ENCODE peak calls at places on chromosomes 7 and 10, in four cellular contexts. N is activated CD4-positive, alpha-beta T cell treated with anti-CD3 and anti-CD28 coated beads, Interleukin-2, amount 50 U/mL, for 24 hours; V is stimulated activated CD4-positive, alpha-beta T cell treated with anti-CD3 and anti-CD28 coated beads, TNF-alpha, amount 100 ng/mL, for 4 hours; Y is HFF-Myc. D is an unnamed sample.

GRCh38 chr7:28037220-28038010 is 143.2 kb downstream of the JAZF1 start:
- DNase-seq in V (no peak), N (no peak), Y (peak; percentile 92), D (peak; percentile 96)

GRCh38 chr7:156989766-156990535 is 20.5 kb downstream of the MNX1 start:
- DNase-seq in N (no peak), Y (no peak), V (no peak), D (no peak)

GRCh38 chr7:105187302-105188169 is 173.5 kb downstream of the KMT2E start:
- DNase-seq in Y (no peak), N (no peak), V (no peak), D (no peak)

GRCh38 chr7:22723642-22724041 is 3.4 kb upstream of the IL6 start:
- DNase-seq in V (no peak), Y (no peak), N (no peak), D (no peak)

GRCh38 chr10:55287346-55287745 is 486.3 kb upstream of the PCDH15 start:
- DNase-seq in N (no peak), V (no peak), Y (no peak), D (no peak)

GRCh38 chr7:41777894-41778596 is 75.2 kb upstream of the INHBA start:
- DNase-seq in V (no peak), Y (no peak), N (no peak), D (no peak)

GRCh38 chr7:39623312-39624201 is at the start of gene RALA:
- DNase-seq in V (peak; percentile 83), Y (peak; percentile 68), N (peak; percentile 79), D (peak; percentile 97)

GRCh38 chr7:114923403-114923713 is 1.5 kb downstream of the MDFIC start:
- DNase-seq in Y (no peak), V (no peak), N (no peak), D (no peak)

GRCh38 chr7:31126976-31127375 is 74.9 kb downstream of the ADCYAP1R1 start:
- DNase-seq in V (no peak), N (no peak), Y (peak; percentile 16), D (peak; percentile 20)

GRCh38 chr10:93473804-93474472 is 8.2 kb downstream of the MYOF start:
- DNase-seq in V (no peak), Y (no peak), N (no peak), D (no peak)

GRCh38 chr7:9149499-9150082 is 716.2 kb downstream of the NXPH1 start:
- DNase-seq in V (no peak), N (no peak), Y (no peak), D (peak; percentile 5)

GRCh38 chr7:107948645-107949442 is 54.1 kb downstream of the LAMB1 start:
- DNase-seq in Y (no peak), N (no peak), V (no peak), D (peak; percentile 93)

GRCh38 chr7:16484453-16485158 is 19.1 kb upstream of the SOSTDC1 start:
- DNase-seq in Y (no peak), N (no peak), V (no peak), D (peak; percentile 82)

GRCh38 chr7:929311-929711 is 25.2 kb downstream of the ADAP1 start:
- DNase-seq in V (no peak), N (no peak), Y (no peak), D (no peak)

GRCh38 chr10:132498562-132499366 is 38.8 kb upstream of the INPP5A start:
- DNase-seq in Y (no peak), N (no peak), V (no peak), D (no peak)

GRCh38 chr10:30751678-30752331 is 122.3 kb upstream of the LYZL2 start:
- DNase-seq in V (peak; percentile 38), Y (no peak), N (peak; percentile 61), D (peak; percentile 72)

GRCh38 chr10:76150886-76151288 is 719.5 kb downstream of the LRMDA start:
- DNase-seq in V (no peak), Y (no peak), N (no peak), D (no peak)

GRCh38 chr7:33536398-33536797 is 368.9 kb upstream of the BMPER start:
- DNase-seq in N (no peak), V (no peak), Y (no peak), D (no peak)

GRCh38 chr10:31770307-31770902 is 158.2 kb downstream of the ARHGAP12 start:
- DNase-seq in V (peak; percentile 51), Y (no peak), N (peak; percentile 25), D (no peak)

GRCh38 chr7:1027285-1028043 is 16.9 kb upstream of the GPR146 start:
- DNase-seq in Y (no peak), N (no peak), V (no peak), D (peak; percentile 45)

GRCh38 chr7:151425670-151426075 is 14.3 kb downstream of the CRYGN start:
- DNase-seq in Y (no peak), V (no peak), N (no peak), D (peak; percentile 73)

GRCh38 chr7:30845426-30846135 is 66.1 kb upstream of the AQP1 start:
- DNase-seq in Y (no peak), V (no peak), N (no peak), D (peak; percentile 33)

GRCh38 chr10:102596506-102596971 is 47.7 kb upstream of the TRIM8 start:
- DNase-seq in Y (no peak), N (no peak), V (no peak), D (peak; percentile 51)

GRCh38 chr10:120729508-120729907 is 121.7 kb upstream of the WDR11 start:
- DNase-seq in V (no peak), N (no peak), Y (no peak), D (no peak)

GRCh38 chr7:72077776-72078175 is 334.4 kb downstream of the CALN1 start:
- DNase-seq in Y (no peak), N (no peak), V (no peak), D (no peak)

GRCh38 chr10:104246981-104247380 is 7.7 kb upstream of the GSTO1 start:
- DNase-seq in N (no peak), V (no peak), Y (no peak), D (peak; percentile 27)

GRCh38 chr7:87151002-87151505 is 1.2 kb upstream of the DMTF1 start:
- DNase-seq in N (no peak), V (no peak), Y (no peak), D (no peak)

GRCh38 chr7:85000973-85001372 is 185.9 kb downstream of the SEMA3D start:
- DNase-seq in Y (no peak), V (no peak), N (no peak), D (no peak)

GRCh38 chr10:34101001-34101400 is 714.1 kb downstream of the PARD3 start:
- DNase-seq in V (no peak), N (no peak), Y (no peak), D (no peak)

GRCh38 chr10:24008164-24009066 is 200.5 kb upstream of the KIAA1217 start:
- DNase-seq in N (no peak), Y (peak; percentile 21), V (no peak), D (peak; percentile 87)

GRCh38 chr7:108211382-108212201 is 81.4 kb upstream of the LAMB4 start:
- DNase-seq in N (no peak), V (no peak), Y (peak; percentile 7), D (peak; percentile 48)

GRCh38 chr10:102645741-102646609 is 1.7 kb downstream of the TRIM8 start:
- DNase-seq in Y (peak; percentile 96), V (peak; percentile 50), N (peak; percentile 57), D (peak; percentile 94)

GRCh38 chr7:81604075-81604807 is 165.6 kb downstream of the HGF start:
- DNase-seq in Y (no peak), V (no peak), N (no peak), D (peak; percentile 74)

GRCh38 chr10:63720072-63720537 is 198.9 kb downstream of the REEP3 start:
- DNase-seq in N (peak; percentile 24), V (peak; percentile 11), Y (no peak), D (peak; percentile 57)

GRCh38 chr10:3566627-3567026 is 218.4 kb downstream of the KLF6 start:
- DNase-seq in Y (no peak), V (no peak), N (no peak), D (no peak)

GRCh38 chr7:141302617-141303016 is 228.8 kb downstream of the TMEM178B start:
- DNase-seq in N (no peak), V (no peak), Y (no peak), D (no peak)

GRCh38 chr10:89351402-89352038 is 23.7 kb downstream of the IFIT3 start:
- DNase-seq in V (no peak), N (no peak), Y (no peak), D (peak; percentile 62)

GRCh38 chr10:131074682-131075081 is 236.8 kb downstream of the TCERG1L start:
- DNase-seq in V (no peak), N (no peak), Y (no peak), D (no peak)

D was measured in astrocyte of the spinal cord.